ENCODE peak calls at places on chromosomes 5 and 9, in six cellular contexts. One of them, this sample, is unnamed.

GRCh38 chr5:17219006-17219422 is 1.6 kb downstream of the BASP1 start:
- DNase-seq in ELF-1: peak; percentile 85
- DNase-seq in cardiac fibroblast: peak; percentile 33
- DNase-seq in NCI-H446 treated with DMSO at 0.1 percent for 48 hours: peak; percentile 67
- DNase-seq in GM04504: no peak
- DNase-seq in GM13977: peak; percentile 41
- DNase-seq in this sample: no peak

GRCh38 chr9:101587644-101588043 is 7.1 kb downstream of the PPP3R2 start:
- DNase-seq in GM13977: no peak
- DNase-seq in ELF-1: no peak
- DNase-seq in GM04504: no peak
- DNase-seq in cardiac fibroblast: no peak
- DNase-seq in NCI-H446 treated with DMSO at 0.1 percent for 48 hours: no peak
- DNase-seq in this sample: peak; percentile 31

GRCh38 chr5:80156156-80156555 is 99.7 kb downstream of the SERINC5 start:
- DNase-seq in ELF-1: peak; percentile 88
- DNase-seq in NCI-H446 treated with DMSO at 0.1 percent for 48 hours: no peak
- DNase-seq in cardiac fibroblast: no peak
- DNase-seq in GM13977: no peak
- DNase-seq in GM04504: no peak
- DNase-seq in this sample: no peak

GRCh38 chr9:124281934-124282351 is 24.2 kb downstream of the NEK6 start:
- DNase-seq in GM13977: no peak
- DNase-seq in NCI-H446 treated with DMSO at 0.1 percent for 48 hours: no peak
- DNase-seq in ELF-1: no peak
- DNase-seq in cardiac fibroblast: no peak
- DNase-seq in GM04504: no peak
- DNase-seq in this sample: peak; percentile 75

GRCh38 chr5:10331341-10331796 is 22.1 kb upstream of the MARCHF6 start:
- DNase-seq in cardiac fibroblast: peak; percentile 92
- DNase-seq in ELF-1: no peak
- DNase-seq in GM13977: no peak
- DNase-seq in NCI-H446 treated with DMSO at 0.1 percent for 48 hours: peak; percentile 97
- DNase-seq in GM04504: no peak
- DNase-seq in this sample: peak; percentile 84

GRCh38 chr5:103891151-103891550 is 328.6 kb upstream of the NUDT12 start:
- DNase-seq in GM04504: no peak
- DNase-seq in GM13977: no peak
- DNase-seq in NCI-H446 treated with DMSO at 0.1 percent for 48 hours: no peak
- DNase-seq in cardiac fibroblast: no peak
- DNase-seq in ELF-1: no peak
- DNase-seq in this sample: no peak

GRCh38 chr5:153153086-153153485 is 337.4 kb upstream of the GRIA1 start:
- DNase-seq in NCI-H446 treated with DMSO at 0.1 percent for 48 hours: no peak
- DNase-seq in cardiac fibroblast: peak; percentile 15
- DNase-seq in GM04504: peak; percentile 60
- DNase-seq in ELF-1: no peak
- DNase-seq in GM13977: no peak
- DNase-seq in this sample: peak; percentile 13

GRCh38 chr5:132103380-132103951 is 29.9 kb downstream of the CSF2 start:
- DNase-seq in GM13977: peak; percentile 75
- DNase-seq in GM04504: peak; percentile 88
- DNase-seq in ELF-1: no peak
- DNase-seq in NCI-H446 treated with DMSO at 0.1 percent for 48 hours: peak; percentile 60
- DNase-seq in cardiac fibroblast: peak; percentile 90
- DNase-seq in this sample: peak; percentile 92

GRCh38 chr5:145811834-145812625 is 23.1 kb downstream of the PRELID2 start:
- DNase-seq in GM04504: peak; percentile 32
- DNase-seq in GM13977: no peak
- DNase-seq in NCI-H446 treated with DMSO at 0.1 percent for 48 hours: peak; percentile 54
- DNase-seq in cardiac fibroblast: peak; percentile 78
- DNase-seq in ELF-1: peak; percentile 17
- DNase-seq in this sample: peak; percentile 72

GRCh38 chr5:16740476-16740875 is 123.7 kb upstream of the RETREG1 start:
- DNase-seq in cardiac fibroblast: no peak
- DNase-seq in NCI-H446 treated with DMSO at 0.1 percent for 48 hours: no peak
- DNase-seq in GM13977: no peak
- DNase-seq in ELF-1: no peak
- DNase-seq in GM04504: no peak
- DNase-seq in this sample: no peak

GRCh38 chr9:127897194-127897692 is 2.2 kb downstream of the ST6GALNAC6 start:
- DNase-seq in GM13977: peak; percentile 79
- DNase-seq in ELF-1: peak; percentile 76
- DNase-seq in GM04504: no peak
- DNase-seq in cardiac fibroblast: peak; percentile 95
- DNase-seq in NCI-H446 treated with DMSO at 0.1 percent for 48 hours: no peak
- DNase-seq in this sample: peak; percentile 82

GRCh38 chr5:74581988-74582365 is 58.6 kb downstream of the ENC1 start:
- DNase-seq in GM13977: no peak
- DNase-seq in ELF-1: no peak
- DNase-seq in GM04504: no peak
- DNase-seq in cardiac fibroblast: no peak
- DNase-seq in NCI-H446 treated with DMSO at 0.1 percent for 48 hours: no peak
- DNase-seq in this sample: peak; percentile 46

GRCh38 chr9:128702445-128702948 is at the start of gene PKN3:
- DNase-seq in ELF-1: peak; percentile 96
- DNase-seq in GM13977: peak; percentile 97
- DNase-seq in NCI-H446 treated with DMSO at 0.1 percent for 48 hours: peak; percentile 30
- DNase-seq in cardiac fibroblast: peak; percentile 80
- DNase-seq in GM04504: peak; percentile 60
- DNase-seq in this sample: peak; percentile 65

GRCh38 chr5:93072831-93073459 is 508.1 kb downstream of the NR2F1-AS1 start:
- DNase-seq in NCI-H446 treated with DMSO at 0.1 percent for 48 hours: no peak
- DNase-seq in ELF-1: no peak
- DNase-seq in cardiac fibroblast: peak; percentile 59
- DNase-seq in GM13977: no peak
- DNase-seq in GM04504: no peak
- DNase-seq in this sample: peak; percentile 75

GRCh38 chr5:142492781-142493281 is 168.0 kb upstream of the SPRY4 start:
- DNase-seq in GM04504: no peak
- DNase-seq in NCI-H446 treated with DMSO at 0.1 percent for 48 hours: no peak
- DNase-seq in cardiac fibroblast: peak; percentile 91
- DNase-seq in ELF-1: no peak
- DNase-seq in GM13977: no peak
- DNase-seq in this sample: peak; percentile 55

GRCh38 chr5:162657076-162657475 is 589.5 kb downstream of the GABRG2 start:
- DNase-seq in GM04504: no peak
- DNase-seq in cardiac fibroblast: no peak
- DNase-seq in NCI-H446 treated with DMSO at 0.1 percent for 48 hours: no peak
- DNase-seq in ELF-1: no peak
- DNase-seq in GM13977: no peak
- DNase-seq in this sample: no peak

GRCh38 chr9:16352791-16353401 is 517.6 kb downstream of the BNC2 start:
- DNase-seq in cardiac fibroblast: peak; percentile 87
- DNase-seq in GM04504: no peak
- DNase-seq in ELF-1: no peak
- DNase-seq in NCI-H446 treated with DMSO at 0.1 percent for 48 hours: no peak
- DNase-seq in GM13977: no peak
- DNase-seq in this sample: peak; percentile 88

GRCh38 chr5:142110046-142110531 is 1.5 kb downstream of the NDFIP1 start:
- DNase-seq in NCI-H446 treated with DMSO at 0.1 percent for 48 hours: no peak
- DNase-seq in ELF-1: peak; percentile 14
- DNase-seq in GM04504: no peak
- DNase-seq in GM13977: peak; percentile 59
- DNase-seq in cardiac fibroblast: peak; percentile 46
- DNase-seq in this sample: peak; percentile 71

GRCh38 chr9:89955144-89955543 is 350.3 kb downstream of the GADD45G start:
- DNase-seq in NCI-H446 treated with DMSO at 0.1 percent for 48 hours: no peak
- DNase-seq in cardiac fibroblast: no peak
- DNase-seq in GM13977: no peak
- DNase-seq in ELF-1: no peak
- DNase-seq in GM04504: no peak
- DNase-seq in this sample: no peak

GRCh38 chr9:4128876-4129275 is 171.0 kb downstream of the GLIS3 start:
- DNase-seq in ELF-1: no peak
- DNase-seq in GM13977: no peak
- DNase-seq in NCI-H446 treated with DMSO at 0.1 percent for 48 hours: no peak
- DNase-seq in cardiac fibroblast: no peak
- DNase-seq in GM04504: no peak
- DNase-seq in this sample: no peak

GRCh38 chr5:67095346-67095871 is 101.2 kb downstream of the CD180 start:
- DNase-seq in ELF-1: peak; percentile 16
- DNase-seq in GM13977: no peak
- DNase-seq in cardiac fibroblast: peak; percentile 85
- DNase-seq in NCI-H446 treated with DMSO at 0.1 percent for 48 hours: no peak
- DNase-seq in GM04504: peak; percentile 30
- DNase-seq in this sample: peak; percentile 57

GRCh38 chr9:70412678-70413426 is 1.6 kb downstream of the KLF9 start:
- DNase-seq in ELF-1: peak; percentile 47
- DNase-seq in cardiac fibroblast: peak; percentile 93
- DNase-seq in GM13977: peak; percentile 37
- DNase-seq in GM04504: peak; percentile 62
- DNase-seq in NCI-H446 treated with DMSO at 0.1 percent for 48 hours: no peak
- DNase-seq in this sample: peak; percentile 81

GRCh38 chr9:29456940-29457339 is 1883.7 kb upstream of the C9orf72 start:
- DNase-seq in ELF-1: no peak
- DNase-seq in cardiac fibroblast: peak; percentile 27
- DNase-seq in NCI-H446 treated with DMSO at 0.1 percent for 48 hours: no peak
- DNase-seq in GM13977: no peak
- DNase-seq in GM04504: no peak
- DNase-seq in this sample: peak; percentile 3

GRCh38 chr9:119412399-119412798 is 43.2 kb upstream of the BRINP1 start:
- DNase-seq in GM13977: no peak
- DNase-seq in NCI-H446 treated with DMSO at 0.1 percent for 48 hours: no peak
- DNase-seq in GM04504: no peak
- DNase-seq in cardiac fibroblast: no peak
- DNase-seq in ELF-1: peak; percentile 92
- DNase-seq in this sample: no peak

GRCh38 chr9:121784706-121785426 is 133.4 kb downstream of the DAB2IP start:
- DNase-seq in NCI-H446 treated with DMSO at 0.1 percent for 48 hours: no peak
- DNase-seq in GM04504: no peak
- DNase-seq in cardiac fibroblast: no peak
- DNase-seq in ELF-1: peak; percentile 73
- DNase-seq in GM13977: no peak
- DNase-seq in this sample: no peak

GRCh38 chr9:115098226-115098965 is 19.6 kb downstream of the TNC start:
- DNase-seq in cardiac fibroblast: no peak
- DNase-seq in GM04504: no peak
- DNase-seq in NCI-H446 treated with DMSO at 0.1 percent for 48 hours: no peak
- DNase-seq in GM13977: no peak
- DNase-seq in ELF-1: no peak
- DNase-seq in this sample: no peak

GRCh38 chr5:76715734-76716455 is at the start of gene F2R:
- DNase-seq in ELF-1: peak; percentile 76
- DNase-seq in GM04504: no peak
- DNase-seq in NCI-H446 treated with DMSO at 0.1 percent for 48 hours: no peak
- DNase-seq in cardiac fibroblast: peak; percentile 92
- DNase-seq in GM13977: peak; percentile 86
- DNase-seq in this sample: peak; percentile 55

GRCh38 chr5:9864791-9865190 is 234.6 kb upstream of the TAS2R1 start:
- DNase-seq in ELF-1: no peak
- DNase-seq in cardiac fibroblast: no peak
- DNase-seq in GM13977: no peak
- DNase-seq in NCI-H446 treated with DMSO at 0.1 percent for 48 hours: no peak
- DNase-seq in GM04504: no peak
- DNase-seq in this sample: no peak

GRCh38 chr9:13424204-13424603 is 144.7 kb upstream of the MPDZ start:
- DNase-seq in GM13977: no peak
- DNase-seq in ELF-1: no peak
- DNase-seq in cardiac fibroblast: no peak
- DNase-seq in NCI-H446 treated with DMSO at 0.1 percent for 48 hours: no peak
- DNase-seq in GM04504: no peak
- DNase-seq in this sample: no peak

This sample was measured in iris pigment epithelial cell.